ENCODE peak calls at places on chromosomes 2 and 18, in ten cellular contexts. S is tibial nerve, U is adrenal gland, L is A549, P is upper lobe of left lung, K is spleen, W is GM12878, H is H54, J is body of pancreas, O is gastrocnemius medialis. E is an unnamed sample.

GRCh38 chr2:55883829-55884228 is 39.8 kb downstream of the EFEMP1 start:
- DNase-seq in S (no peak), U (no peak), L (no peak), P (no peak), K (no peak), W (no peak), H (no peak), J (no peak), O (no peak), E (no peak)

GRCh38 chr2:106982350-106982749 is 96.4 kb upstream of the ST6GAL2 start:
- DNase-seq in S (no peak), U (no peak), L (no peak), P (no peak), K (no peak), W (no peak), H (no peak), J (no peak), O (no peak), E (no peak)

GRCh38 chr2:98580656-98581284 is 27.5 kb downstream of the COA5 start:
- DNase-seq in S (no peak), U (no peak), L (no peak), P (no peak), K (no peak), W (no peak), H (no peak), J (no peak), O (no peak), E (no peak)

GRCh38 chr18:63480476-63480875 is 3.7 kb downstream of the SERPINB5 start:
- DNase-seq in S (no peak), U (no peak), L (no peak), P (no peak), K (no peak), W (no peak), H (no peak), J (no peak), O (no peak), E (no peak)

GRCh38 chr2:177355874-177356273 is 36.7 kb upstream of the AGPS start:
- DNase-seq in S (no peak), U (no peak), L (no peak), P (no peak), K (no peak), W (no peak), H (no peak), J (no peak), O (no peak), E (no peak)

GRCh38 chr2:47235127-47235526 is 80.0 kb upstream of the STPG4 start:
- DNase-seq in S (no peak), U (no peak), L (no peak), P (no peak), K (no peak), W (no peak), H (no peak), J (no peak), O (no peak), E (no peak)

GRCh38 chr2:205747827-205748386 is 65.6 kb downstream of the NRP2 start:
- DNase-seq in S (no peak), U (no peak), L (no peak), P (no peak), K (no peak), W (no peak), H (no peak), J (no peak), O (no peak), E (no peak)

GRCh38 chr2:196287977-196288538 is 116.7 kb upstream of the STK17B start:
- DNase-seq in S (no peak), U (no peak), L (no peak), P (no peak), K (no peak), W (no peak), H (no peak), J (no peak), O (no peak), E (no peak)

GRCh38 chr2:119197529-119198266 is 25.9 kb upstream of the STEAP3 start:
- DNase-seq in S (no peak), U (no peak), L (no peak), P (no peak), K (no peak), W (no peak), H (no peak), J (no peak), O (no peak), E (no peak)

GRCh38 chr2:17543848-17544645 is 3.6 kb downstream of the VSNL1 start:
- DNase-seq in S (no peak), U (no peak), L (no peak), P (no peak), K (no peak), W (no peak), H (no peak), J (no peak), O (no peak), E (no peak)

GRCh38 chr2:198316852-198317395 is 512.5 kb downstream of the PLCL1 start:
- DNase-seq in S (no peak), U (no peak), L (no peak), P (no peak), K (no peak), W (no peak), H (no peak), J (no peak), O (no peak), E (peak)

GRCh38 chr18:55731594-55732042 is 143.6 kb upstream of the TCF4 start:
- DNase-seq in S (no peak), U (no peak), L (no peak), P (no peak), K (no peak), W (no peak), H (no peak), J (no peak), O (no peak), E (no peak)

GRCh38 chr2:1742680-1743395 is 1.5 kb downstream of the PXDN start:
- DNase-seq in S (peak), U (peak), L (peak), P (peak), K (peak), W (no peak), H (no peak), J (peak), O (peak), E (peak)

GRCh38 chr18:76256897-76257500 is 238.0 kb downstream of the ZNF516 start:
- DNase-seq in S (peak), U (no peak), L (peak), P (no peak), K (no peak), W (no peak), H (no peak), J (peak), O (no peak), E (no peak)

GRCh38 chr2:207283356-207283755 is 117.6 kb upstream of the KLF7 start:
- DNase-seq in S (peak), U (peak), L (no peak), P (peak), K (peak), W (no peak), H (no peak), J (no peak), O (peak), E (no peak)

GRCh38 chr2:10043906-10044601 is 704 bp downstream of the KLF11 start:
- DNase-seq in S (peak), U (peak), L (peak), P (peak), K (peak), W (no peak), H (peak), J (peak), O (peak), E (peak)

GRCh38 chr2:168192839-168193616 is 54.4 kb downstream of the STK39 start:
- DNase-seq in S (no peak), U (no peak), L (no peak), P (no peak), K (no peak), W (no peak), H (peak), J (no peak), O (no peak), E (no peak)

GRCh38 chr2:191148766-191149165 is 2.0 kb downstream of the STAT4 start:
- DNase-seq in S (no peak), U (no peak), L (no peak), P (no peak), K (no peak), W (no peak), H (no peak), J (no peak), O (no peak), E (no peak)

GRCh38 chr2:187468262-187468661 is 20.2 kb upstream of the CALCRL start:
- DNase-seq in S (no peak), U (no peak), L (no peak), P (no peak), K (no peak), W (no peak), H (no peak), J (no peak), O (no peak), E (no peak)

GRCh38 chr18:46196627-46197243 is 92.5 kb downstream of the HAUS1 start:
- DNase-seq in S (no peak), U (no peak), L (no peak), P (no peak), K (no peak), W (no peak), H (no peak), J (no peak), O (no peak), E (no peak)

GRCh38 chr2:25375989-25376545 is 34.3 kb upstream of the DNMT3A start:
- DNase-seq in S (no peak), U (peak), L (no peak), P (no peak), K (peak), W (no peak), H (no peak), J (no peak), O (no peak), E (no peak)

GRCh38 chr2:25375371-25375988 is 33.8 kb upstream of the DNMT3A start:
- DNase-seq in S (no peak), U (peak), L (no peak), P (no peak), K (peak), W (no peak), H (no peak), J (no peak), O (no peak), E (no peak)

GRCh38 chr2:25378731-25379490 is 37.2 kb upstream of the DNMT3A start:
- DNase-seq in S (no peak), U (peak), L (no peak), P (no peak), K (peak), W (no peak), H (peak), J (no peak), O (no peak), E (no peak)

GRCh38 chr2:25377822-25378421 is 36.2 kb upstream of the DNMT3A start:
- DNase-seq in S (no peak), U (peak), L (no peak), P (no peak), K (peak), W (no peak), H (no peak), J (no peak), O (no peak), E (no peak)

DNA sequence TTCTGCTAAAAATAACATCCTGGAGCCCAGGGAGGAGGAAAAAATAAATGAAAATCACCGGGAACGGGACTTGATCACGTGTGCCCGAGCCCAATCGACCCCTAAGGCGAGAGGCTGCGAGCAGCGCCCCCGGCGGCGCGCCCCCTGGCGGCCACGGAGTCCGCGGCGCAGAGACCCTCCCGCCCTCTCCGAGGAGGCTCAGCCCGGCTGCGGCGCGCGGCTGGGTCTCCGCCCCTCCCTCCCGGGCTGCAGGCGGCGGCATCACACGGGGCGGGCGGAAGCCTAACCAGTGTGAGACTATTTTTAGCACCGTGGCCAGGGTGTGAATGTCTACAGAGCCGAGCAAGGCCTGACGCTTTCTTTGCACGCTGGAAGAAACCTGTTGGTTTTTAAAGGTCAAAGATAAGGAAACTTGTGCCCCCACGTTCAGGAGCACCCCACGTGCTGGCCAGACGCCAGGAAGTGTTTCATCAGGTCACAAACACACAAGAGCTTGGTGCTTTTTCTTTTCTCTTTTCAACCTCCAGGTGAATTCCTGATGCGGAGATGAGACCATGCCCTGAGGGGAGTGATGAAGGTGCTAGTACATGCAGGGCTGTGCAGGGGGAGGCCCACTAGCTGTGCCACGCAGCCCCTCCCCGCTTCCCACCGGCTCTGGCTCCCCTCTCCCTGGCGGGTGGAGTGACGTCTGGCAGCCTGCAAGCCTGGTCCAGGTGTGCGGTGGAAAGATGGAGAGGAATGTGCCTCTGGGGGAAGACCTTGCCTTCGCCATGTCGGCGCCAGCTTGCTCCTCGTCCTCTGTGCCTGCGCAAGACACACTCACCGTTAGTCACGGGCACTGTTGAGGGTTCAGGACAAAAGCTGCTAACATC is 35.3 kb upstream of the DNMT3A start:
- DNase-seq in S (peak), U (peak), L (peak), P (peak), K (peak), W (peak), H (peak), J (peak), O (peak), E (peak)
- TF ChIP-seq POLR2A in S (no peak), U (no peak), L (no peak), P (no peak), K (no peak), W (peak), H (no peak), J (no peak), O (no peak), E (no peak)

DNA sequence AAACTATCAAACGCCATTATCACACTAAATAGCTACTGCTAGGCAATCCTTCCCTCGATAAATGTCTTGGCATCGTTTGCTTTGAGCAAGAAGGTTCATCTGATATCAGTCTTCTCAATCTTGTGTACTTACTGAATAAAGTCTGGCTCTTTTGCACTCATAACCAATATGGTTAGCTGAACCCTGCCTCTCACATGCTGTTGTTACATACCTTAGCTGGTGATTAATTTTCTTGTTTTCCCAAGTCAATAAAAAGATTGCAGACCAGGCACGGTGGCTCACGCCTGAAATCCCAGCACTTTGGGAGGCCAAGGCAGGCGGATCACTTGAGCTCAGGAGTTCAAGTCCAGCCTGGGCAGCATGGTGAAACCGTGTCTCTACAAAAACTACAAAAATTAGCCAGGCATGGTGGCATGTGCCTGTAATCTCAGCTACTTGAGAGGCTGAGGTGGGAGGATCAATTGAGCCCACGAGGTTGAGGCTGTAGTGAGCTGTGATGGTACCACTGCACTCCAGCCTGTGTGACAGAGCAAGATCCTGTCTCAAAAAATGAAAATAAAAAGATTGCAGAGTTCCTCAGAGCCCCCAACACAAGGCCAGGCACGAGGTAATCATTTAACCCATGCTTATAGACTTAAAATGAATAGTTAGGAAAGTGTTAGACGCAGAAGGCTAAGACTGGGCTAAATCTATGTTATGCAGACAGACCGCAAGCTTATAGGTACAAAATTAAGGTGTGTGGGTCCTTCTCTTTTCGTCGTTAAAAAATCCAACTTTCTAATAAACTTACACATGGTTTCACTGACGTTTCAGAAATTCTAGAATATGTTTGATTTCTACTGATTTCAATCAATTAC is 177.5 kb downstream of the ALPK2 start:
- DNase-seq in S (no peak), U (no peak), L (no peak), P (no peak), K (no peak), W (no peak), H (no peak), J (no peak), O (no peak), E (no peak)
- TF ChIP-seq POLR2A in S (no peak), U (no peak), L (no peak), P (no peak), K (no peak), W (no peak), H (no peak), J (no peak), O (no peak), E (no peak)

DNA sequence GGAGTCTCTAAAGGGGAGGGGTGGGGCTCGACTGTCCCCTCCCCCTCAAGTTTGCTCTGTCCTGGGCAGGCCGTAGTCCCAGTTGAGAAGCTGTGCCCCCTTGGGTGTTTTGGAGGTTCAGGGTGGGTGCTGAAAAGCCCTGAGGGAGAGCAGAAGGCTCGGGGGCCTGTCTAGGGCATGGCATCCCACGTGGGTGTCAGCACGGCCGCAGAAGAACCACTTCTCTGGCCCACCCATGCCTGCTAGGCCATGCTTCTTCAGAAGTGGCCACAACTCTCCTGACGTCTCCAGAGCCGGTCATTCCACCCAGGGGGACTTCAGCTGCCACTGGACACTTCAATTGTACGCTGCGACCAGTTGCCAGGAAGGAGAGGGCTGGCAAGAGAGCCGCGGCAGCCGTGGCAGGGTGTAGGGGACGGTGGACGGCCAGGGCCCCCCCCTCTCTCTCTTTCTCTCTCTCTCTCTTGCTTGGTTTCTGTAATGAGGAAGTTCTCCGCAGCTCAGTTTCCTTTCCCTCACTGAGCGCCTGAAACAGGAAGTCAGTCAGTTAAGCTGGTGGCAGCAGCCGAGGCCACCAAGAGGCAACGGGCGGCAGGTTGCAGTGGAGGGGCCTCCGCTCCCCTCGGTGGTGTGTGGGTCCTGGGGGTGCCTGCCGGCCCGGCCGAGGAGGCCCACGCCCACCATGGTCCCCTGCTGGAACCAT is at the start of gene INPP5D:
- DNase-seq in S (no peak), U (peak), L (no peak), P (peak), K (peak), W (no peak), H (no peak), J (no peak), O (peak), E (peak)
- TF ChIP-seq POLR2A in S (peak), U (peak), L (no peak), P (no peak), K (peak), W (peak), H (no peak), J (no peak), O (no peak), E (peak)

DNA sequence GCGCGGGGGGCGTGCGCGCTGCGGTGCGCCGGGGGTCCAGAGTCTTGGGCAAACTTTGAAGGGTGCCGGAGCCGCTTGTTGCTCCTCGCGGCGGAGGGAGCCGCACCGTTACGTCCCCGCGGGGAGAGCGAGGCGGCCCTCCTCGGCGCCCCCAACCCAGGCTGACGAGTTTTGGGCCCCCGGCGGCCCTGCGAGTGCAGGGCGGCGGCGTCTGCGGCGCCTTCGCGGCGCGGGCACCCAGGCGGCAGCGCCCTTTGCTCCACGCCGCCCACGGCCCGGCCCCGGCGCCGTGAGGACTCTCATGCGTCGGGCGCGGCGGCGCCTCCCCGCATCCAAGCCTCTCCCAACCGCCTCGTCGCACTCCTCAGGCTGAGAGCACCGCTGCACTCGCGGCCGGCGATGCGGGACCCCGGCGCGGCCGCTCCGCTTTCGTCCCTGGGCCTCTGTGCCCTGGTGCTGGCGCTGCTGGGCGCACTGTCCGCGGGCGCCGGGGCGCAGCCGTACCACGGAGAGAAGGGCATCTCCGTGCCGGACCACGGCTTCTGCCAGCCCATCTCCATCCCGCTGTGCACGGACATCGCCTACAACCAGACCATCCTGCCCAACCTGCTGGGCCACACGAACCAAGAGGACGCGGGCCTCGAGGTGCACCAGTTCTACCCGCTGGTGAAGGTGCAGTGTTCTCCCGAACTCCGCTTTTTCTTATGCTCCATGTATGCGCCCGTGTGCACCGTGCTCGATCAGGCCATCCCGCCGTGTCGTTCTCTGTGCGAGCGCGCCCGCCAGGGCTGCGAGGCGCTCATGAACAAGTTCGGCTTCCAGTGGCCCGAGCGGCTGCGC is 814 bp downstream of the FZD7 start:
- DNase-seq in S (no peak), U (peak), L (peak), P (no peak), K (peak), W (no peak), H (peak), J (peak), O (no peak), E (peak)
- TF ChIP-seq POLR2A in S (no peak), U (no peak), L (no peak), P (no peak), K (no peak), W (no peak), H (no peak), J (no peak), O (no peak), E (no peak)

GRCh38 chr18:38413202-38413601 is 847.6 kb upstream of the CELF4 start:
- DNase-seq in S (no peak), U (no peak), L (no peak), P (no peak), K (no peak), W (no peak), H (no peak), J (no peak), O (no peak), E (no peak)
- TF ChIP-seq POLR2A in S (no peak), U (no peak), L (no peak), P (no peak), K (no peak), W (no peak), H (no peak), J (no peak), O (no peak), E (no peak)

E was measured in transverse colon.